ENCODE peak calls at places on chromosome 10, in six cellular contexts. K is right atrium auricular region, F is ovary, Q is H9, W is stomach, V is cardiac muscle cell. X is an unnamed sample.

GRCh38 chr10:92242380-92242779 is 48.5 kb downstream of the CPEB3 start:
- DNase-seq in K (no peak), F (no peak), Q (no peak), W (no peak), V (no peak), X (no peak)

GRCh38 chr10:49163741-49164140 is 24.4 kb downstream of the TMEM273 start:
- DNase-seq in K (no peak), F (no peak), Q (no peak), W (no peak), V (no peak), X (no peak)

GRCh38 chr10:86665868-86666267 is 2.4 kb upstream of the LDB3 start:
- DNase-seq in K (no peak), F (no peak), Q (no peak), W (no peak), V (no peak), X (peak; percentile 60)

GRCh38 chr10:12355384-12355783 is 6.0 kb downstream of the CAMK1D start:
- DNase-seq in K (no peak), F (no peak), Q (no peak), W (no peak), V (no peak), X (no peak)

GRCh38 chr10:11668847-11669610 is 57.6 kb upstream of the USP6NL start:
- DNase-seq in K (no peak), F (no peak), Q (no peak), W (no peak), V (no peak), X (no peak)

GRCh38 chr10:110618206-110618605 is 25.9 kb upstream of the RBM20 start:
- DNase-seq in K (no peak), F (no peak), Q (no peak), W (no peak), V (no peak), X (no peak)

GRCh38 chr10:63561421-63561820 is 40.2 kb downstream of the REEP3 start:
- DNase-seq in K (no peak), F (no peak), Q (no peak), W (no peak), V (no peak), X (no peak)

GRCh38 chr10:86345296-86346168 is 21.1 kb downstream of the GRID1 start:
- DNase-seq in K (no peak), F (no peak), Q (no peak), W (no peak), V (no peak), X (no peak)

GRCh38 chr10:123562387-123562786 is 103.8 kb upstream of the GPR26 start:
- DNase-seq in K (no peak), F (no peak), Q (peak; percentile 11), W (no peak), V (no peak), X (no peak)

GRCh38 chr10:120506674-120507073 is 49.6 kb downstream of the PLPP4 start:
- DNase-seq in K (no peak), F (no peak), Q (no peak), W (no peak), V (no peak), X (no peak)

GRCh38 chr10:102347236-102347828 is 48.2 kb upstream of the NFKB2 start:
- DNase-seq in K (peak; percentile 59), F (no peak), Q (peak; percentile 70), W (peak; percentile 63), V (peak; percentile 66), X (peak; percentile 27)

GRCh38 chr10:52469970-52470705 is 156.1 kb downstream of the DKK1 start:
- DNase-seq in K (no peak), F (no peak), Q (no peak), W (no peak), V (no peak), X (no peak)

GRCh38 chr10:97013983-97014382 is 171.8 kb downstream of the SLIT1 start:
- DNase-seq in K (no peak), F (no peak), Q (peak; percentile 26), W (no peak), V (no peak), X (no peak)

GRCh38 chr10:124596914-124597676 is 135.5 kb downstream of the LHPP start:
- DNase-seq in K (no peak), F (no peak), Q (no peak), W (no peak), V (no peak), X (no peak)

GRCh38 chr10:105085980-105086379 is 444.9 kb downstream of the SORCS3 start:
- DNase-seq in K (no peak), F (no peak), Q (no peak), W (no peak), V (no peak), X (no peak)

GRCh38 chr10:124984376-124984775 is 42.5 kb downstream of the ZRANB1 start:
- DNase-seq in K (no peak), F (no peak), Q (no peak), W (no peak), V (no peak), X (no peak)

GRCh38 chr10:119090026-119090808 is 9.6 kb upstream of the EIF3A start:
- DNase-seq in K (no peak), F (no peak), Q (no peak), W (peak; percentile 24), V (no peak), X (no peak)

GRCh38 chr10:112904000-112904399 is 46.0 kb upstream of the TCF7L2 start:
- DNase-seq in K (no peak), F (no peak), Q (no peak), W (no peak), V (peak; percentile 43), X (no peak)

GRCh38 chr10:17637869-17638268 is 6.1 kb upstream of the STAM start:
- DNase-seq in K (no peak), F (no peak), Q (no peak), W (no peak), V (no peak), X (no peak)

GRCh38 chr10:91909178-91909677 is at the start of gene FGFBP3:
- DNase-seq in K (no peak), F (peak; percentile 42), Q (peak; percentile 71), W (no peak), V (peak; percentile 71), X (peak; percentile 18)

GRCh38 chr10:22321831-22322662 is 1.1 kb downstream of the BMI1 start:
- DNase-seq in K (no peak), F (peak; percentile 66), Q (peak; percentile 46), W (no peak), V (peak; percentile 32), X (peak; percentile 45)

GRCh38 chr10:33310853-33311252 is 23.6 kb downstream of the NRP1 start:
- DNase-seq in K (no peak), F (no peak), Q (no peak), W (no peak), V (no peak), X (no peak)

GRCh38 chr10:59876695-59877094 is 29.7 kb downstream of the CCDC6 start:
- DNase-seq in K (no peak), F (no peak), Q (no peak), W (no peak), V (no peak), X (no peak)

GRCh38 chr10:20975236-20975635 is 78.1 kb upstream of the NEBL start:
- DNase-seq in K (no peak), F (no peak), Q (no peak), W (no peak), V (no peak), X (no peak)
- H3K4me1 ChIP-seq in K (peaks cover 4% of the 10 kb centered on the region), F (no peaks in the 10 kb centered on the region), Q (no peaks in the 10 kb centered on the region), W (peaks cover 3% of the 10 kb centered on the region), V (peaks cover 24% of the 10 kb centered on the region), X (peaks cover 4% of the 10 kb centered on the region)

GRCh38 chr10:24039897-24040296 is 169.0 kb upstream of the KIAA1217 start:
- DNase-seq in K (no peak), F (no peak), Q (no peak), W (no peak), V (no peak), X (no peak)
- TF ChIP-seq CTCF in K (no peak), F (no peak), Q (no peak), W (no peak), V (no peak), X (no peak)

GRCh38 chr10:23419201-23419600 is 19.7 kb upstream of the OTUD1 start:
- DNase-seq in K (no peak), F (no peak), Q (no peak), W (no peak), V (no peak), X (no peak)

GRCh38 chr10:23421397-23421796 is 17.5 kb upstream of the OTUD1 start:
- DNase-seq in K (no peak), F (no peak), Q (no peak), W (no peak), V (no peak), X (no peak)

GRCh38 chr10:23418051-23418681 is 20.7 kb upstream of the OTUD1 start:
- DNase-seq in K (no peak), F (no peak), Q (no peak), W (no peak), V (no peak), X (no peak)

GRCh38 chr10:23419657-23420319 is 19.1 kb upstream of the OTUD1 start:
- DNase-seq in K (no peak), F (no peak), Q (no peak), W (no peak), V (no peak), X (no peak)

GRCh38 chr10:23422003-23422411 is 16.9 kb upstream of the OTUD1 start:
- DNase-seq in K (no peak), F (no peak), Q (no peak), W (no peak), V (no peak), X (no peak)
- H3K4me1 ChIP-seq in K (no peaks in the 10 kb centered on the region), F (no peaks in the 10 kb centered on the region), Q (peaks cover 6% of the 10 kb centered on the region), W (no peaks in the 10 kb centered on the region), V (no peaks in the 10 kb centered on the region), X (no peaks in the 10 kb centered on the region)

DNA sequence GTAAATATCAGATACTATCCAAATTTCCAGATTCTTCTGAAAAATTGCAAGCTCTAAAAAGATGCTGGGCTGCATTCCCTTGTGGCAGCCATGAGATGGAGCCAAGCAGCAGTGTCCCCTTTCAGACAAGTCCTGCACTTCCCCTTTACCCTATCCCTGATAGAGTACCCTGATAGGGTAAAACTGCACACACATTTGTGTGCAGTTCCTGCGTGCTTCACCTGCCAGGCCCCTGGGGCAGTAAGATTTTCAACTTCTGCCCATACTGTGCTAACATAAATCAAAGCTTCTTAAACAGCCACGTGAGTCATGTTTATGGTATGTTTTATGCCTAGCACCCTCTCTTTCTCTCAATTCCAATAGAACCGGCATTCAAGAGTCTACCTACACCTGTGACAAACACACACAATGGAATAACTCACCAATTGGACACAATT is 52.2 kb downstream of the IFIT5 start:
- DNase-seq in K (no peak), F (no peak), Q (no peak), W (no peak), V (peak; percentile 66), X (peak; percentile 14)
- TF ChIP-seq CTCF in K (no peak), F (no peak), Q (peak; percentile 63), W (no peak), V (peak; percentile 58), X (peak; percentile 55)

GRCh38 chr10:132624847-132625839 is 87.6 kb downstream of the INPP5A start:
- DNase-seq in K (no peak), F (peak; percentile 27), Q (peak; percentile 44), W (no peak), V (no peak), X (no peak)
- H3K4me1 ChIP-seq in K (peaks cover 49% of the 10 kb centered on the region), F (peaks cover 26% of the 10 kb centered on the region), Q (no peaks in the 10 kb centered on the region), W (peaks cover 34% of the 10 kb centered on the region), V (peaks cover 43% of the 10 kb centered on the region), X (peaks cover 49% of the 10 kb centered on the region)